ENCODE peak calls at places on chromosomes 13 and 19, in four cellular contexts. F is HepG2, M is HCT116, E is K562. I is an unnamed sample.

GRCh38 chr19:56538761-56539263 is at the start of gene ZFP28:
- DNase-seq in F (no peak), M (no peak), E (no peak), I (no peak)

GRCh38 chr19:1364070-1364719 is 19.5 kb upstream of the NDUFS7 start:
- DNase-seq in F (no peak), M (no peak), E (no peak), I (no peak)

GRCh38 chr13:25901460-25902376 is 150.1 kb downstream of the SHISA2 start:
- DNase-seq in F (peak), M (no peak), E (no peak), I (peak)

GRCh38 chr13:92510416-92510815 is 716.2 kb upstream of the GPC6 start:
- DNase-seq in F (no peak), M (no peak), E (no peak), I (no peak)

GRCh38 chr19:3516675-3517207 is 10.6 kb downstream of the FZR1 start:
- DNase-seq in F (no peak), M (no peak), E (no peak), I (no peak)

GRCh38 chr13:30149248-30149647 is 158.1 kb downstream of the KATNAL1 start:
- DNase-seq in F (no peak), M (no peak), E (no peak), I (no peak)

GRCh38 chr19:15453906-15454305 is 4.2 kb upstream of the WIZ start:
- DNase-seq in F (no peak), M (no peak), E (no peak), I (no peak)

GRCh38 chr19:33000510-33000909 is 28.5 kb downstream of the FAAP24 start:
- DNase-seq in F (no peak), M (no peak), E (no peak), I (no peak)

GRCh38 chr13:85266331-85266730 is 532.9 kb downstream of the SLITRK6 start:
- DNase-seq in F (no peak), M (no peak), E (no peak), I (no peak)

GRCh38 chr19:39424934-39425333 is 10.8 kb downstream of the RPS16 start:
- DNase-seq in F (no peak), M (no peak), E (no peak), I (no peak)
- H3K4me3 ChIP-seq in F (no peak), M (no peak), E (no peak), I (no peak)

DNA sequence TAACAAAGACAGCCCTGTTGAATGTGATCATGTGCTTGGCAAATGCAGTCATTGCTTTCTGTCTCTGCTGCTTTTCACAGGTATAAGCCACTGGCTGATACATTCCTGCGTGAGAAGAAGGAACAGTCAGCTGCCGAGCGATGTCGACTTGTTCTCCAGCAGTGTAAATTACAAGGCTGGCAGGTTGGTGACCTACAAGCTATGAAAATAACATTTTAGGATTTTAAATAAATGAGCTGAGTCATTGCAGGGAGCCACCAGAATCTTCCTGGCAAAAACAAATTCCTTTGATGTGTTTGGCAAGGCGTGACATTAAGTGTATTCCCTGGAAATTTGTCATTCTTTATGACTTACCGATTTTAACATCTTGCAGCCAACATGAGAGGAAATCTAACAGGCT is 471.3 kb downstream of the MYO16 start:
- DNase-seq in F (no peak), M (no peak), E (no peak), I (no peak)
- TF ChIP-seq TCF7L2 in F (no peak), M (no peak), E (no peak), I (no peak)

GRCh38 chr13:51222510-51223283 is 499 bp downstream of the FAM124A start:
- DNase-seq in F (no peak), M (no peak), E (no peak), I (no peak)
- TF ChIP-seq CTCF in F (no peak), M (no peak), E (no peak), I (peak)

GRCh38 chr19:17110599-17110966 is 35.0 kb downstream of the MYO9B start:
- DNase-seq in F (no peak), M (no peak), E (no peak), I (no peak)
- H3K4me3 ChIP-seq in F (no peak), M (no peak), E (no peak), I (no peak)

DNA sequence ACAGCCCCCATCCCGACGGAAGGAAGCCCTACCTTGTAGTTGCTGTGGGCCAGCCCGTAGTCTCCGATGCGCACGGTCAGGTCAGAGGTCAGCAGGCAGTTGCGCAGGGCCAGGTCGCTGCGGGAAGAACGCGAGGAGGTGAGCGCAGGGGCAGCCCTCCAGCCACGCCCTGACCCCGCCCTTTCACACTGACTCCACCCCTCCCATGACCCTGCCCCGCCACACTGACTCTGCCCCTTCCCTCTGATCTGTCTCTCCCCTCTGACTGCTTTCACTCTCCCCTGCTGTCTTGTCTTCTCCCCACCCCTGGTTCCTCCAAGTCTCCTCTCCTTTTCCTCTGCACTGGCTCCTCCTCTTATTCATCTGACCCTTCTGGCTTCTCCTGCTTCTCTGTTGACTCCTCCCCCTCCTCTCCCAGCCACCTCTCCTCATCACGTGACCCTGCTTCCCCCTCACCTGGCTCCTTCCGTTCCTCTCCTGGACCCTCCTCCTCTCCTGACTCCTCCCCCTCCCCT is 10.1 kb downstream of the LMTK3 start:
- DNase-seq in F (peak), M (no peak), E (peak), I (no peak)
- TF ChIP-seq TCF7L2 in F (no peak), M (peak), E (no peak), I (no peak)

DNA sequence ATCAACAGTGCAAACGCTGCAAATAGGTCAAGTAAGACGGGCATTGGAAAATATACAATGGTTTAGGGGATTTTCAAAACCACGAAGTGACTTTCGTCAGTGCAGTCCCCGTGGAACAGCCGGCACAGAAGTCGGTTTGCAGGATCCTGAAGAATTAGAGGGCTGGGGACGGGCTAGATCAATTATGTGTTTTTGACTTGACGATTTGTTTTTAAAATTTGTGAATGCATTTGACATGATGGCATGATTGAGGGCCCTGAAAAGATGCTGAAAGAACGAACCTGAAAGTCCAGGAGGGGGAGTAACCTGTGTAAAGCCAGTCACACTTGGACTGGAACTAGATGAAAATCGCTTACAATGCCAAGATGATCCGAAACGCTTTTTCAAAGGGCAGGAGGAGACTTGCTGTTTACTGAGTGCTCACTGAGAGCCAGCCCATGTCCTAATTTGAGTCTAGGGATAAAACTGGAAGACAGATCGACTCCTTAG is 8.9 kb upstream of the DGKH start:
- DNase-seq in F (no peak), M (peak), E (no peak), I (no peak)
- TF ChIP-seq CTCF in F (no peak), M (no peak), E (no peak), I (no peak)